ENCODE peak calls at places on chromosomes 6 and 20, in six cellular contexts. One of them, this sample, is unnamed.

GRCh38 chr20:60037120-60037499 is 78.9 kb downstream of the CDH26 start:
- DNase-seq in ovary: no peak
- DNase-seq in SK-N-SH: no peak
- DNase-seq in K562: no peak
- DNase-seq in HepG2: no peak
- DNase-seq in upper lobe of left lung: no peak
- DNase-seq in this sample: no peak

GRCh38 chr6:133340557-133340956 is 99.4 kb downstream of the EYA4 start:
- DNase-seq in upper lobe of left lung: no peak
- DNase-seq in ovary: no peak
- DNase-seq in HepG2: no peak
- DNase-seq in K562: no peak
- DNase-seq in SK-N-SH: peak; percentile 7
- DNase-seq in this sample: no peak

GRCh38 chr20:3510110-3510509 is 39.3 kb downstream of the ATRN start:
- DNase-seq in HepG2: peak; percentile 87
- DNase-seq in upper lobe of left lung: no peak
- DNase-seq in ovary: no peak
- DNase-seq in K562: no peak
- DNase-seq in SK-N-SH: no peak
- DNase-seq in this sample: no peak

GRCh38 chr20:21571841-21572690 is 58.2 kb upstream of the NKX2-2 start:
- DNase-seq in upper lobe of left lung: no peak
- DNase-seq in K562: peak; percentile 26
- DNase-seq in ovary: no peak
- DNase-seq in SK-N-SH: peak; percentile 35
- DNase-seq in HepG2: peak; percentile 23
- DNase-seq in this sample: no peak

GRCh38 chr20:40681684-40682083 is 7.4 kb downstream of the MAFB start:
- DNase-seq in HepG2: no peak
- DNase-seq in K562: no peak
- DNase-seq in ovary: no peak
- DNase-seq in SK-N-SH: no peak
- DNase-seq in upper lobe of left lung: no peak
- DNase-seq in this sample: no peak

GRCh38 chr6:77159730-77160129 is 303.6 kb downstream of the HTR1B start:
- DNase-seq in HepG2: no peak
- DNase-seq in ovary: no peak
- DNase-seq in upper lobe of left lung: no peak
- DNase-seq in SK-N-SH: no peak
- DNase-seq in K562: no peak
- DNase-seq in this sample: no peak

GRCh38 chr6:28996844-28997502 is 8.1 kb downstream of the ZNF311 start:
- DNase-seq in upper lobe of left lung: no peak
- DNase-seq in K562: peak; percentile 55
- DNase-seq in HepG2: no peak
- DNase-seq in ovary: no peak
- DNase-seq in SK-N-SH: no peak
- DNase-seq in this sample: no peak

GRCh38 chr6:27795697-27796494 is 116.3 kb downstream of the OR2B2 start:
- DNase-seq in upper lobe of left lung: peak; percentile 26
- DNase-seq in SK-N-SH: peak; percentile 53
- DNase-seq in HepG2: peak; percentile 95
- DNase-seq in K562: peak; percentile 66
- DNase-seq in ovary: peak; percentile 51
- DNase-seq in this sample: no peak

GRCh38 chr6:169898788-169899480 is 147.5 kb downstream of the ERMARD start:
- DNase-seq in SK-N-SH: no peak
- DNase-seq in K562: peak; percentile 85
- DNase-seq in upper lobe of left lung: no peak
- DNase-seq in ovary: no peak
- DNase-seq in HepG2: no peak
- DNase-seq in this sample: no peak

GRCh38 chr6:170237999-170238740 is 52.7 kb downstream of the DLL1 start:
- DNase-seq in upper lobe of left lung: no peak
- DNase-seq in ovary: no peak
- DNase-seq in K562: no peak
- DNase-seq in HepG2: no peak
- DNase-seq in SK-N-SH: no peak
- DNase-seq in this sample: no peak

GRCh38 chr20:18663932-18664331 is 76.1 kb downstream of the DTD1 start:
- DNase-seq in ovary: no peak
- DNase-seq in SK-N-SH: no peak
- DNase-seq in upper lobe of left lung: no peak
- DNase-seq in HepG2: no peak
- DNase-seq in K562: no peak
- DNase-seq in this sample: no peak

GRCh38 chr6:142929751-142930358 is 15.1 kb downstream of the HIVEP2 start:
- DNase-seq in K562: no peak
- DNase-seq in SK-N-SH: no peak
- DNase-seq in HepG2: no peak
- DNase-seq in ovary: no peak
- DNase-seq in upper lobe of left lung: no peak
- DNase-seq in this sample: no peak

GRCh38 chr6:4421837-4422236 is 286.5 kb upstream of the ECI2 start:
- DNase-seq in ovary: no peak
- DNase-seq in K562: no peak
- DNase-seq in upper lobe of left lung: no peak
- DNase-seq in SK-N-SH: no peak
- DNase-seq in HepG2: no peak
- DNase-seq in this sample: no peak

GRCh38 chr6:75206338-75207210 is 721 bp upstream of the COL12A1 start:
- DNase-seq in SK-N-SH: peak; percentile 18
- DNase-seq in HepG2: no peak
- DNase-seq in K562: no peak
- DNase-seq in ovary: peak; percentile 52
- DNase-seq in upper lobe of left lung: no peak
- DNase-seq in this sample: no peak

GRCh38 chr20:45629496-45630100 is at the start of gene WFDC10A:
- DNase-seq in ovary: no peak
- DNase-seq in HepG2: peak; percentile 38
- DNase-seq in SK-N-SH: peak; percentile 41
- DNase-seq in K562: peak; percentile 67
- DNase-seq in upper lobe of left lung: peak; percentile 72
- DNase-seq in this sample: peak; percentile 47

GRCh38 chr20:42442728-42443127 is 747.0 kb downstream of the PTPRT start:
- DNase-seq in HepG2: no peak
- DNase-seq in K562: no peak
- DNase-seq in SK-N-SH: no peak
- DNase-seq in ovary: no peak
- DNase-seq in upper lobe of left lung: no peak
- DNase-seq in this sample: no peak

GRCh38 chr6:45289751-45290514 is 38.2 kb upstream of the RUNX2 start:
- DNase-seq in K562: no peak
- DNase-seq in ovary: no peak
- DNase-seq in SK-N-SH: no peak
- DNase-seq in upper lobe of left lung: no peak
- DNase-seq in HepG2: no peak
- DNase-seq in this sample: no peak

GRCh38 chr6:21935561-21936028 is 342.0 kb downstream of the SOX4 start:
- DNase-seq in ovary: no peak
- DNase-seq in upper lobe of left lung: peak; percentile 59
- DNase-seq in K562: peak; percentile 40
- DNase-seq in SK-N-SH: no peak
- DNase-seq in HepG2: peak; percentile 36
- DNase-seq in this sample: peak; percentile 32

GRCh38 chr6:130848945-130849344 is 21.7 kb downstream of the SMLR1 start:
- DNase-seq in K562: peak; percentile 11
- DNase-seq in HepG2: no peak
- DNase-seq in SK-N-SH: no peak
- DNase-seq in ovary: no peak
- DNase-seq in upper lobe of left lung: no peak
- DNase-seq in this sample: no peak

GRCh38 chr20:4444404-4444803 is 277.3 kb upstream of the PRND start:
- DNase-seq in HepG2: no peak
- DNase-seq in upper lobe of left lung: no peak
- DNase-seq in K562: no peak
- DNase-seq in ovary: no peak
- DNase-seq in SK-N-SH: no peak
- DNase-seq in this sample: no peak

GRCh38 chr6:81531869-81532561 is 220.5 kb downstream of the TENT5A start:
- DNase-seq in ovary: no peak
- DNase-seq in upper lobe of left lung: no peak
- DNase-seq in K562: no peak
- DNase-seq in SK-N-SH: no peak
- DNase-seq in HepG2: no peak
- DNase-seq in this sample: no peak

GRCh38 chr20:43938017-43938655 is 23.5 kb downstream of the TOX2 start:
- DNase-seq in ovary: no peak
- DNase-seq in K562: no peak
- DNase-seq in SK-N-SH: no peak
- DNase-seq in HepG2: no peak
- DNase-seq in upper lobe of left lung: no peak
- DNase-seq in this sample: no peak

GRCh38 chr6:30507849-30508843 is 18.8 kb downstream of the HLA-E start:
- DNase-seq in SK-N-SH: no peak
- DNase-seq in K562: no peak
- DNase-seq in HepG2: no peak
- DNase-seq in upper lobe of left lung: no peak
- DNase-seq in ovary: no peak
- DNase-seq in this sample: no peak

GRCh38 chr20:61169870-61170269 is 82.2 kb upstream of the CDH4 start:
- DNase-seq in ovary: no peak
- DNase-seq in HepG2: no peak
- DNase-seq in upper lobe of left lung: no peak
- DNase-seq in K562: no peak
- DNase-seq in SK-N-SH: no peak
- DNase-seq in this sample: no peak

GRCh38 chr20:23305098-23305497 is 45.5 kb upstream of the NXT1 start:
- DNase-seq in HepG2: no peak
- DNase-seq in upper lobe of left lung: no peak
- DNase-seq in ovary: no peak
- DNase-seq in K562: no peak
- DNase-seq in SK-N-SH: no peak
- DNase-seq in this sample: no peak

GRCh38 chr6:5989141-5989723 is 17.5 kb downstream of the NRN1 start:
- DNase-seq in ovary: no peak
- DNase-seq in K562: no peak
- DNase-seq in upper lobe of left lung: peak; percentile 66
- DNase-seq in SK-N-SH: no peak
- DNase-seq in HepG2: no peak
- DNase-seq in this sample: no peak

GRCh38 chr6:2109796-2110195 is 135.6 kb downstream of the GMDS start:
- DNase-seq in HepG2: no peak
- DNase-seq in SK-N-SH: no peak
- DNase-seq in K562: no peak
- DNase-seq in ovary: no peak
- DNase-seq in upper lobe of left lung: no peak
- DNase-seq in this sample: no peak

GRCh38 chr6:41826343-41827043 is 39.0 kb downstream of the TOMM6 start:
- DNase-seq in upper lobe of left lung: no peak
- DNase-seq in HepG2: no peak
- DNase-seq in K562: no peak
- DNase-seq in ovary: no peak
- DNase-seq in SK-N-SH: no peak
- DNase-seq in this sample: no peak

GRCh38 chr6:35299674-35300073 is 2.1 kb downstream of the DEF6 start:
- DNase-seq in SK-N-SH: no peak
- DNase-seq in HepG2: no peak
- DNase-seq in K562: no peak
- DNase-seq in ovary: no peak
- DNase-seq in upper lobe of left lung: peak; percentile 62
- DNase-seq in this sample: peak; percentile 64

GRCh38 chr6:170149681-170150589 is 140.9 kb downstream of the DLL1 start:
- DNase-seq in HepG2: no peak
- DNase-seq in SK-N-SH: no peak
- DNase-seq in K562: no peak
- DNase-seq in upper lobe of left lung: no peak
- DNase-seq in ovary: no peak
- DNase-seq in this sample: no peak

DNA sequence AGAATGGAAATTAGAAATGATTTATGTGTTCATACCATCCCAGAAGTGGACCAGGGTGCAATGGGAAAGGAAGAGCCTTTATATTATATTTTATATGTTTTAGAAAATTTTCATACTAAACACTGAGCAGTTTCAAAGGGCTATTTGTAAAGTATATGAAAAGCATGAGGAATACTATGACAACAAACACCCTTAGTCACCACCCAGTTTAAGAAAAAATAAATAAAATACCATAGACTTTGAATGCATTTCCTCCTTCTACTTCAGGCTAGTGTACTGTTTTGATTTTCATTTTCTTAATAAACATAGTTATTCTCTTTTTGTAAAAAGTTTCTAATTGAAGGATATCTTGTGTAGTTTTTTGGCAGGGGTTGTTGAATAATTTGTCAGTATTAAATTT is 191.1 kb downstream of the PLCB4 start:
- DNase-seq in SK-N-SH: no peak
- DNase-seq in HepG2: no peak
- DNase-seq in ovary: no peak
- DNase-seq in upper lobe of left lung: no peak
- DNase-seq in K562: no peak
- DNase-seq in this sample: no peak
- TF ChIP-seq EP300 in SK-N-SH: no peak
- TF ChIP-seq EP300 in HepG2: no peak
- TF ChIP-seq EP300 in ovary: no peak
- TF ChIP-seq EP300 in upper lobe of left lung: no peak
- TF ChIP-seq EP300 in K562: no peak
- TF ChIP-seq EP300 in this sample: no peak

DNA sequence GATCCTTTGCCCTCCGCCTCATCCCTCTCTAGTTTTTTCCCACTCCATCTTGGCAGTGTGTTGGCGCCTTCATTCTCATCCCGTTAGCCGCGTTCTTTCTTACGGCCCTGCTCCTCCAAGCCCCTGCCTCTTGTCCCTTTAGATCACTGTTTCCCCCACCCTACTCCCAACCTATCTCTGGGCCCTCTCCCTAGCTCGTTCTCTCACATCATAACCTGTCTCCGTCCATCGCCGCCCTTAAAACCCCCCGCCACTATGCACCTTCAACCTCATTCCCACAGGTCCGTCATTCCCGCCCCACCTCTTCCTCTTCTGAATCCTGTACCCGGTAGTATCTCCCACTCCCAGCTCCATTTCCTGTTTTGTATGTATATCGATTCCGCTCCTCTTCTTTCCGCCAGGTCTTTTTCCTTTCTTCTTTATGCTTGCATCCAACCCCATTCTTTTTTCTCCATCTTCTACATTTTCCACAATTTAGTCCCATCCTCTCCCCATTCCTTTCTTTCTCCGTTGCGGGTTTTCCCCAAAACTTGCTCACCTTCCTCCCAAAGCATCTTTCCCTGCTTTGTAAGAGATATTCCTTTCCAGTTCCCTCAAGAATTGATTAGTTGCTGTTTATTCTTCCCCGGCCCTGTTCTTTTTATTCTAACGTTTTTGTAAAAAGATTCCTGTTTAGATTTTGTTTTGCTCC is 671 bp downstream of the EFHC1 start:
- DNase-seq in upper lobe of left lung: no peak
- DNase-seq in HepG2: peak; percentile 76
- DNase-seq in ovary: peak; percentile 35
- DNase-seq in K562: peak; percentile 17
- DNase-seq in SK-N-SH: peak; percentile 53
- DNase-seq in this sample: peak; percentile 20
- H3K27ac ChIP-seq in upper lobe of left lung: peak overlapping the region; percentile 92
- H3K27ac ChIP-seq in HepG2: peak overlapping the region; percentile 91
- H3K27ac ChIP-seq in ovary: peak overlapping the region; percentile 9
- H3K27ac ChIP-seq in K562: peak overlapping the region; percentile 52
- H3K27ac ChIP-seq in SK-N-SH: peak overlapping the region; percentile 53
- H3K27ac ChIP-seq in this sample: peak overlapping the region; percentile 86

GRCh38 chr6:25251426-25251825 is 27.7 kb upstream of the CARMIL1 start:
- DNase-seq in ovary: no peak
- DNase-seq in HepG2: no peak
- DNase-seq in K562: no peak
- DNase-seq in SK-N-SH: no peak
- DNase-seq in upper lobe of left lung: no peak
- DNase-seq in this sample: no peak
- TF ChIP-seq EP300 in ovary: no peak
- TF ChIP-seq EP300 in HepG2: no peak
- TF ChIP-seq EP300 in K562: no peak
- TF ChIP-seq EP300 in SK-N-SH: no peak
- TF ChIP-seq EP300 in upper lobe of left lung: no peak
- TF ChIP-seq EP300 in this sample: no peak

GRCh38 chr6:139119553-139119952 is 15.3 kb upstream of the HECA start:
- DNase-seq in ovary: no peak
- DNase-seq in K562: no peak
- DNase-seq in SK-N-SH: no peak
- DNase-seq in upper lobe of left lung: no peak
- DNase-seq in HepG2: no peak
- DNase-seq in this sample: no peak
- H3K27ac ChIP-seq in ovary: no peak overlapping the region
- H3K27ac ChIP-seq in K562: no peak overlapping the region
- H3K27ac ChIP-seq in SK-N-SH: no peak overlapping the region
- H3K27ac ChIP-seq in upper lobe of left lung: no peak overlapping the region
- H3K27ac ChIP-seq in HepG2: no peak overlapping the region
- H3K27ac ChIP-seq in this sample: no peak overlapping the region